ENCODE peak calls at places on chromosome 7, in ten cellular contexts. One of them, this sample, is unnamed.
A peak's percentile ranks its signal among the peaks of the same experiment; 100 is the strongest.

GRCh38 chr7:39923086-39923485 is 27.0 kb upstream of the CDK13 start:
- DNase-seq in stimulated activated CD8-positive, alpha-beta memory T cell treated with anti-CD3 and anti-CD28 coated beads, Interleukin-2, amount 100 ng/mL, for 48 hours: no peak
- DNase-seq in cardiac muscle cell: no peak
- DNase-seq in stimulated activated CD4-positive, alpha-beta T cell treated with anti-CD3 and anti-CD28 coated beads, Interleukin-2, amount 100 ng/mL, for 24 hours: no peak
- DNase-seq in Panc1: no peak
- DNase-seq in substantia nigra: no peak
- DNase-seq in KG1: no peak
- DNase-seq in amniotic stem cell: no peak
- DNase-seq in astrocyte of the spinal cord: no peak
- DNase-seq in C1 segment of cervical spinal cord: no peak
- DNase-seq in this sample: no peak

GRCh38 chr7:33909755-33910154 is 4.4 kb downstream of the BMPER start:
- DNase-seq in stimulated activated CD8-positive, alpha-beta memory T cell treated with anti-CD3 and anti-CD28 coated beads, Interleukin-2, amount 100 ng/mL, for 48 hours: no peak
- DNase-seq in cardiac muscle cell: no peak
- DNase-seq in stimulated activated CD4-positive, alpha-beta T cell treated with anti-CD3 and anti-CD28 coated beads, Interleukin-2, amount 100 ng/mL, for 24 hours: no peak
- DNase-seq in Panc1: no peak
- DNase-seq in substantia nigra: no peak
- DNase-seq in KG1: no peak
- DNase-seq in amniotic stem cell: no peak
- DNase-seq in astrocyte of the spinal cord: no peak
- DNase-seq in C1 segment of cervical spinal cord: no peak
- DNase-seq in this sample: no peak

GRCh38 chr7:5214236-5214635 is 24.2 kb downstream of the WIPI2 start:
- DNase-seq in stimulated activated CD8-positive, alpha-beta memory T cell treated with anti-CD3 and anti-CD28 coated beads, Interleukin-2, amount 100 ng/mL, for 48 hours: no peak
- DNase-seq in cardiac muscle cell: no peak
- DNase-seq in stimulated activated CD4-positive, alpha-beta T cell treated with anti-CD3 and anti-CD28 coated beads, Interleukin-2, amount 100 ng/mL, for 24 hours: no peak
- DNase-seq in Panc1: no peak
- DNase-seq in substantia nigra: no peak
- DNase-seq in KG1: no peak
- DNase-seq in amniotic stem cell: no peak
- DNase-seq in astrocyte of the spinal cord: no peak
- DNase-seq in C1 segment of cervical spinal cord: no peak
- DNase-seq in this sample: no peak

GRCh38 chr7:74025146-74025545 is 2.8 kb upstream of the ELN start:
- DNase-seq in stimulated activated CD8-positive, alpha-beta memory T cell treated with anti-CD3 and anti-CD28 coated beads, Interleukin-2, amount 100 ng/mL, for 48 hours: no peak
- DNase-seq in cardiac muscle cell: no peak
- DNase-seq in stimulated activated CD4-positive, alpha-beta T cell treated with anti-CD3 and anti-CD28 coated beads, Interleukin-2, amount 100 ng/mL, for 24 hours: no peak
- DNase-seq in Panc1: no peak
- DNase-seq in substantia nigra: no peak
- DNase-seq in KG1: no peak
- DNase-seq in amniotic stem cell: no peak
- DNase-seq in astrocyte of the spinal cord: no peak
- DNase-seq in C1 segment of cervical spinal cord: no peak
- DNase-seq in this sample: no peak

GRCh38 chr7:120337308-120337907 is 64.4 kb downstream of the KCND2 start:
- DNase-seq in stimulated activated CD8-positive, alpha-beta memory T cell treated with anti-CD3 and anti-CD28 coated beads, Interleukin-2, amount 100 ng/mL, for 48 hours: no peak
- DNase-seq in cardiac muscle cell: peak; percentile 25
- DNase-seq in stimulated activated CD4-positive, alpha-beta T cell treated with anti-CD3 and anti-CD28 coated beads, Interleukin-2, amount 100 ng/mL, for 24 hours: no peak
- DNase-seq in Panc1: no peak
- DNase-seq in substantia nigra: no peak
- DNase-seq in KG1: no peak
- DNase-seq in amniotic stem cell: no peak
- DNase-seq in astrocyte of the spinal cord: peak; percentile 3
- DNase-seq in C1 segment of cervical spinal cord: no peak
- DNase-seq in this sample: no peak

GRCh38 chr7:80827238-80827633 is 91.6 kb downstream of the SEMA3C start:
- DNase-seq in stimulated activated CD8-positive, alpha-beta memory T cell treated with anti-CD3 and anti-CD28 coated beads, Interleukin-2, amount 100 ng/mL, for 48 hours: no peak
- DNase-seq in cardiac muscle cell: peak; percentile 64
- DNase-seq in stimulated activated CD4-positive, alpha-beta T cell treated with anti-CD3 and anti-CD28 coated beads, Interleukin-2, amount 100 ng/mL, for 24 hours: no peak
- DNase-seq in Panc1: no peak
- DNase-seq in substantia nigra: no peak
- DNase-seq in KG1: no peak
- DNase-seq in amniotic stem cell: no peak
- DNase-seq in astrocyte of the spinal cord: no peak
- DNase-seq in C1 segment of cervical spinal cord: no peak
- DNase-seq in this sample: no peak

GRCh38 chr7:101829374-101829773 is 11.9 kb downstream of the CUX1 start:
- DNase-seq in stimulated activated CD8-positive, alpha-beta memory T cell treated with anti-CD3 and anti-CD28 coated beads, Interleukin-2, amount 100 ng/mL, for 48 hours: no peak
- DNase-seq in cardiac muscle cell: no peak
- DNase-seq in stimulated activated CD4-positive, alpha-beta T cell treated with anti-CD3 and anti-CD28 coated beads, Interleukin-2, amount 100 ng/mL, for 24 hours: no peak
- DNase-seq in Panc1: no peak
- DNase-seq in substantia nigra: no peak
- DNase-seq in KG1: no peak
- DNase-seq in amniotic stem cell: no peak
- DNase-seq in astrocyte of the spinal cord: no peak
- DNase-seq in C1 segment of cervical spinal cord: no peak
- DNase-seq in this sample: no peak

GRCh38 chr7:122572706-122573105 is 126.2 kb downstream of the RNF133 start:
- DNase-seq in stimulated activated CD8-positive, alpha-beta memory T cell treated with anti-CD3 and anti-CD28 coated beads, Interleukin-2, amount 100 ng/mL, for 48 hours: no peak
- DNase-seq in cardiac muscle cell: no peak
- DNase-seq in stimulated activated CD4-positive, alpha-beta T cell treated with anti-CD3 and anti-CD28 coated beads, Interleukin-2, amount 100 ng/mL, for 24 hours: no peak
- DNase-seq in Panc1: no peak
- DNase-seq in substantia nigra: no peak
- DNase-seq in KG1: no peak
- DNase-seq in amniotic stem cell: no peak
- DNase-seq in astrocyte of the spinal cord: no peak
- DNase-seq in C1 segment of cervical spinal cord: no peak
- DNase-seq in this sample: no peak

GRCh38 chr7:155653773-155654172 is 9.3 kb downstream of the RBM33 start:
- DNase-seq in stimulated activated CD8-positive, alpha-beta memory T cell treated with anti-CD3 and anti-CD28 coated beads, Interleukin-2, amount 100 ng/mL, for 48 hours: no peak
- DNase-seq in cardiac muscle cell: peak; percentile 76
- DNase-seq in stimulated activated CD4-positive, alpha-beta T cell treated with anti-CD3 and anti-CD28 coated beads, Interleukin-2, amount 100 ng/mL, for 24 hours: no peak
- DNase-seq in Panc1: no peak
- DNase-seq in substantia nigra: no peak
- DNase-seq in KG1: no peak
- DNase-seq in amniotic stem cell: no peak
- DNase-seq in astrocyte of the spinal cord: no peak
- DNase-seq in C1 segment of cervical spinal cord: no peak
- DNase-seq in this sample: no peak

GRCh38 chr7:110698576-110698975 is 392.4 kb upstream of the LRRN3 start:
- DNase-seq in stimulated activated CD8-positive, alpha-beta memory T cell treated with anti-CD3 and anti-CD28 coated beads, Interleukin-2, amount 100 ng/mL, for 48 hours: no peak
- DNase-seq in cardiac muscle cell: no peak
- DNase-seq in stimulated activated CD4-positive, alpha-beta T cell treated with anti-CD3 and anti-CD28 coated beads, Interleukin-2, amount 100 ng/mL, for 24 hours: no peak
- DNase-seq in Panc1: no peak
- DNase-seq in substantia nigra: no peak
- DNase-seq in KG1: no peak
- DNase-seq in amniotic stem cell: no peak
- DNase-seq in astrocyte of the spinal cord: no peak
- DNase-seq in C1 segment of cervical spinal cord: no peak
- DNase-seq in this sample: no peak

GRCh38 chr7:22219036-22219435 is 137.9 kb downstream of the RAPGEF5 start:
- DNase-seq in stimulated activated CD8-positive, alpha-beta memory T cell treated with anti-CD3 and anti-CD28 coated beads, Interleukin-2, amount 100 ng/mL, for 48 hours: no peak
- DNase-seq in cardiac muscle cell: peak; percentile 44
- DNase-seq in stimulated activated CD4-positive, alpha-beta T cell treated with anti-CD3 and anti-CD28 coated beads, Interleukin-2, amount 100 ng/mL, for 24 hours: no peak
- DNase-seq in Panc1: no peak
- DNase-seq in substantia nigra: peak; percentile 39
- DNase-seq in KG1: no peak
- DNase-seq in amniotic stem cell: no peak
- DNase-seq in astrocyte of the spinal cord: no peak
- DNase-seq in C1 segment of cervical spinal cord: peak; percentile 46
- DNase-seq in this sample: peak; percentile 39

GRCh38 chr7:103704701-103705100 is 258.7 kb upstream of the SLC26A5 start:
- DNase-seq in stimulated activated CD8-positive, alpha-beta memory T cell treated with anti-CD3 and anti-CD28 coated beads, Interleukin-2, amount 100 ng/mL, for 48 hours: no peak
- DNase-seq in cardiac muscle cell: peak; percentile 8
- DNase-seq in stimulated activated CD4-positive, alpha-beta T cell treated with anti-CD3 and anti-CD28 coated beads, Interleukin-2, amount 100 ng/mL, for 24 hours: no peak
- DNase-seq in Panc1: no peak
- DNase-seq in substantia nigra: no peak
- DNase-seq in KG1: no peak
- DNase-seq in amniotic stem cell: no peak
- DNase-seq in astrocyte of the spinal cord: no peak
- DNase-seq in C1 segment of cervical spinal cord: no peak
- DNase-seq in this sample: no peak

GRCh38 chr7:20343211-20343610 is 12.5 kb downstream of the ITGB8 start:
- DNase-seq in stimulated activated CD8-positive, alpha-beta memory T cell treated with anti-CD3 and anti-CD28 coated beads, Interleukin-2, amount 100 ng/mL, for 48 hours: no peak
- DNase-seq in cardiac muscle cell: no peak
- DNase-seq in stimulated activated CD4-positive, alpha-beta T cell treated with anti-CD3 and anti-CD28 coated beads, Interleukin-2, amount 100 ng/mL, for 24 hours: no peak
- DNase-seq in Panc1: no peak
- DNase-seq in substantia nigra: no peak
- DNase-seq in KG1: no peak
- DNase-seq in amniotic stem cell: no peak
- DNase-seq in astrocyte of the spinal cord: no peak
- DNase-seq in C1 segment of cervical spinal cord: no peak
- DNase-seq in this sample: no peak

GRCh38 chr7:148535227-148535626 is 55.3 kb upstream of the C7orf33 start:
- DNase-seq in stimulated activated CD8-positive, alpha-beta memory T cell treated with anti-CD3 and anti-CD28 coated beads, Interleukin-2, amount 100 ng/mL, for 48 hours: peak; percentile 6
- DNase-seq in cardiac muscle cell: peak; percentile 52
- DNase-seq in stimulated activated CD4-positive, alpha-beta T cell treated with anti-CD3 and anti-CD28 coated beads, Interleukin-2, amount 100 ng/mL, for 24 hours: peak; percentile 34
- DNase-seq in Panc1: no peak
- DNase-seq in substantia nigra: no peak
- DNase-seq in KG1: no peak
- DNase-seq in amniotic stem cell: no peak
- DNase-seq in astrocyte of the spinal cord: no peak
- DNase-seq in C1 segment of cervical spinal cord: no peak
- DNase-seq in this sample: no peak

GRCh38 chr7:101373812-101374612 is 11.3 kb downstream of the COL26A1 start:
- DNase-seq in stimulated activated CD8-positive, alpha-beta memory T cell treated with anti-CD3 and anti-CD28 coated beads, Interleukin-2, amount 100 ng/mL, for 48 hours: no peak
- DNase-seq in cardiac muscle cell: no peak
- DNase-seq in stimulated activated CD4-positive, alpha-beta T cell treated with anti-CD3 and anti-CD28 coated beads, Interleukin-2, amount 100 ng/mL, for 24 hours: no peak
- DNase-seq in Panc1: no peak
- DNase-seq in substantia nigra: no peak
- DNase-seq in KG1: no peak
- DNase-seq in amniotic stem cell: no peak
- DNase-seq in astrocyte of the spinal cord: no peak
- DNase-seq in C1 segment of cervical spinal cord: no peak
- DNase-seq in this sample: no peak

GRCh38 chr7:113371376-113372043 is 253.2 kb upstream of the SMIM30 start:
- DNase-seq in stimulated activated CD8-positive, alpha-beta memory T cell treated with anti-CD3 and anti-CD28 coated beads, Interleukin-2, amount 100 ng/mL, for 48 hours: no peak
- DNase-seq in cardiac muscle cell: no peak
- DNase-seq in stimulated activated CD4-positive, alpha-beta T cell treated with anti-CD3 and anti-CD28 coated beads, Interleukin-2, amount 100 ng/mL, for 24 hours: no peak
- DNase-seq in Panc1: no peak
- DNase-seq in substantia nigra: no peak
- DNase-seq in KG1: no peak
- DNase-seq in amniotic stem cell: no peak
- DNase-seq in astrocyte of the spinal cord: peak; percentile 52
- DNase-seq in C1 segment of cervical spinal cord: no peak
- DNase-seq in this sample: no peak

GRCh38 chr7:105614341-105614840 is 33.1 kb upstream of the EFCAB10 start:
- DNase-seq in stimulated activated CD8-positive, alpha-beta memory T cell treated with anti-CD3 and anti-CD28 coated beads, Interleukin-2, amount 100 ng/mL, for 48 hours: no peak
- DNase-seq in cardiac muscle cell: no peak
- DNase-seq in stimulated activated CD4-positive, alpha-beta T cell treated with anti-CD3 and anti-CD28 coated beads, Interleukin-2, amount 100 ng/mL, for 24 hours: no peak
- DNase-seq in Panc1: no peak
- DNase-seq in substantia nigra: no peak
- DNase-seq in KG1: no peak
- DNase-seq in amniotic stem cell: no peak
- DNase-seq in astrocyte of the spinal cord: no peak
- DNase-seq in C1 segment of cervical spinal cord: no peak
- DNase-seq in this sample: no peak

GRCh38 chr7:32059289-32060045 is 10.7 kb downstream of the PDE1C start:
- DNase-seq in stimulated activated CD8-positive, alpha-beta memory T cell treated with anti-CD3 and anti-CD28 coated beads, Interleukin-2, amount 100 ng/mL, for 48 hours: no peak
- DNase-seq in cardiac muscle cell: peak; percentile 10
- DNase-seq in stimulated activated CD4-positive, alpha-beta T cell treated with anti-CD3 and anti-CD28 coated beads, Interleukin-2, amount 100 ng/mL, for 24 hours: no peak
- DNase-seq in Panc1: no peak
- DNase-seq in substantia nigra: no peak
- DNase-seq in KG1: no peak
- DNase-seq in amniotic stem cell: no peak
- DNase-seq in astrocyte of the spinal cord: peak; percentile 72
- DNase-seq in C1 segment of cervical spinal cord: no peak
- DNase-seq in this sample: no peak

GRCh38 chr7:77335581-77335980 is 80.6 kb downstream of the GSAP start:
- DNase-seq in stimulated activated CD8-positive, alpha-beta memory T cell treated with anti-CD3 and anti-CD28 coated beads, Interleukin-2, amount 100 ng/mL, for 48 hours: no peak
- DNase-seq in cardiac muscle cell: no peak
- DNase-seq in stimulated activated CD4-positive, alpha-beta T cell treated with anti-CD3 and anti-CD28 coated beads, Interleukin-2, amount 100 ng/mL, for 24 hours: no peak
- DNase-seq in Panc1: no peak
- DNase-seq in substantia nigra: no peak
- DNase-seq in KG1: no peak
- DNase-seq in amniotic stem cell: no peak
- DNase-seq in astrocyte of the spinal cord: no peak
- DNase-seq in C1 segment of cervical spinal cord: no peak
- DNase-seq in this sample: no peak

GRCh38 chr7:156021476-156021875 is 209.2 kb upstream of the SHH start:
- DNase-seq in stimulated activated CD8-positive, alpha-beta memory T cell treated with anti-CD3 and anti-CD28 coated beads, Interleukin-2, amount 100 ng/mL, for 48 hours: no peak
- DNase-seq in cardiac muscle cell: no peak
- DNase-seq in stimulated activated CD4-positive, alpha-beta T cell treated with anti-CD3 and anti-CD28 coated beads, Interleukin-2, amount 100 ng/mL, for 24 hours: no peak
- DNase-seq in Panc1: no peak
- DNase-seq in substantia nigra: no peak
- DNase-seq in KG1: no peak
- DNase-seq in amniotic stem cell: no peak
- DNase-seq in astrocyte of the spinal cord: no peak
- DNase-seq in C1 segment of cervical spinal cord: no peak
- DNase-seq in this sample: no peak

GRCh38 chr7:156064921-156065386 is 252.7 kb upstream of the SHH start:
- DNase-seq in stimulated activated CD8-positive, alpha-beta memory T cell treated with anti-CD3 and anti-CD28 coated beads, Interleukin-2, amount 100 ng/mL, for 48 hours: no peak
- DNase-seq in cardiac muscle cell: no peak
- DNase-seq in stimulated activated CD4-positive, alpha-beta T cell treated with anti-CD3 and anti-CD28 coated beads, Interleukin-2, amount 100 ng/mL, for 24 hours: no peak
- DNase-seq in Panc1: peak; percentile 48
- DNase-seq in substantia nigra: no peak
- DNase-seq in KG1: no peak
- DNase-seq in amniotic stem cell: no peak
- DNase-seq in astrocyte of the spinal cord: peak; percentile 60
- DNase-seq in C1 segment of cervical spinal cord: no peak
- DNase-seq in this sample: no peak

GRCh38 chr7:18693401-18693800 is 197.9 kb downstream of the HDAC9 start:
- DNase-seq in stimulated activated CD8-positive, alpha-beta memory T cell treated with anti-CD3 and anti-CD28 coated beads, Interleukin-2, amount 100 ng/mL, for 48 hours: no peak
- DNase-seq in cardiac muscle cell: peak; percentile 92
- DNase-seq in stimulated activated CD4-positive, alpha-beta T cell treated with anti-CD3 and anti-CD28 coated beads, Interleukin-2, amount 100 ng/mL, for 24 hours: no peak
- DNase-seq in Panc1: peak; percentile 22
- DNase-seq in substantia nigra: no peak
- DNase-seq in KG1: no peak
- DNase-seq in amniotic stem cell: peak; percentile 15
- DNase-seq in astrocyte of the spinal cord: peak; percentile 83
- DNase-seq in C1 segment of cervical spinal cord: no peak
- DNase-seq in this sample: no peak

GRCh38 chr7:2437136-2437535 is 33.7 kb downstream of the CHST12 start:
- DNase-seq in stimulated activated CD8-positive, alpha-beta memory T cell treated with anti-CD3 and anti-CD28 coated beads, Interleukin-2, amount 100 ng/mL, for 48 hours: no peak
- DNase-seq in cardiac muscle cell: no peak
- DNase-seq in stimulated activated CD4-positive, alpha-beta T cell treated with anti-CD3 and anti-CD28 coated beads, Interleukin-2, amount 100 ng/mL, for 24 hours: no peak
- DNase-seq in Panc1: no peak
- DNase-seq in substantia nigra: no peak
- DNase-seq in KG1: no peak
- DNase-seq in amniotic stem cell: no peak
- DNase-seq in astrocyte of the spinal cord: no peak
- DNase-seq in C1 segment of cervical spinal cord: no peak
- DNase-seq in this sample: no peak

GRCh38 chr7:73869011-73869785 is 8.2 kb downstream of the TMEM270 start:
- DNase-seq in stimulated activated CD8-positive, alpha-beta memory T cell treated with anti-CD3 and anti-CD28 coated beads, Interleukin-2, amount 100 ng/mL, for 48 hours: no peak
- DNase-seq in cardiac muscle cell: no peak
- DNase-seq in stimulated activated CD4-positive, alpha-beta T cell treated with anti-CD3 and anti-CD28 coated beads, Interleukin-2, amount 100 ng/mL, for 24 hours: no peak
- DNase-seq in Panc1: no peak
- DNase-seq in substantia nigra: no peak
- DNase-seq in KG1: no peak
- DNase-seq in amniotic stem cell: no peak
- DNase-seq in astrocyte of the spinal cord: no peak
- DNase-seq in C1 segment of cervical spinal cord: no peak
- DNase-seq in this sample: no peak

GRCh38 chr7:105304040-105304895 is 84.5 kb downstream of the SRPK2 start:
- DNase-seq in stimulated activated CD8-positive, alpha-beta memory T cell treated with anti-CD3 and anti-CD28 coated beads, Interleukin-2, amount 100 ng/mL, for 48 hours: peak; percentile 13
- DNase-seq in cardiac muscle cell: peak; percentile 61
- DNase-seq in stimulated activated CD4-positive, alpha-beta T cell treated with anti-CD3 and anti-CD28 coated beads, Interleukin-2, amount 100 ng/mL, for 24 hours: no peak
- DNase-seq in Panc1: peak; percentile 30
- DNase-seq in substantia nigra: no peak
- DNase-seq in KG1: no peak
- DNase-seq in amniotic stem cell: peak; percentile 0
- DNase-seq in astrocyte of the spinal cord: peak; percentile 61
- DNase-seq in C1 segment of cervical spinal cord: no peak
- DNase-seq in this sample: no peak

GRCh38 chr7:603152-603941 is 83.7 kb upstream of the PDGFA start:
- DNase-seq in stimulated activated CD8-positive, alpha-beta memory T cell treated with anti-CD3 and anti-CD28 coated beads, Interleukin-2, amount 100 ng/mL, for 48 hours: no peak
- DNase-seq in cardiac muscle cell: no peak
- DNase-seq in stimulated activated CD4-positive, alpha-beta T cell treated with anti-CD3 and anti-CD28 coated beads, Interleukin-2, amount 100 ng/mL, for 24 hours: peak; percentile 56
- DNase-seq in Panc1: no peak
- DNase-seq in substantia nigra: no peak
- DNase-seq in KG1: no peak
- DNase-seq in amniotic stem cell: no peak
- DNase-seq in astrocyte of the spinal cord: no peak
- DNase-seq in C1 segment of cervical spinal cord: no peak
- DNase-seq in this sample: no peak

GRCh38 chr7:114921636-114922150 is at the start of gene MDFIC:
- DNase-seq in stimulated activated CD8-positive, alpha-beta memory T cell treated with anti-CD3 and anti-CD28 coated beads, Interleukin-2, amount 100 ng/mL, for 48 hours: no peak
- DNase-seq in cardiac muscle cell: peak; percentile 47
- DNase-seq in stimulated activated CD4-positive, alpha-beta T cell treated with anti-CD3 and anti-CD28 coated beads, Interleukin-2, amount 100 ng/mL, for 24 hours: peak; percentile 33
- DNase-seq in Panc1: no peak
- DNase-seq in substantia nigra: no peak
- DNase-seq in KG1: no peak
- DNase-seq in amniotic stem cell: no peak
- DNase-seq in astrocyte of the spinal cord: no peak
- DNase-seq in C1 segment of cervical spinal cord: no peak
- DNase-seq in this sample: no peak

GRCh38 chr7:128446306-128446705 is 9.4 kb upstream of the HILPDA start:
- DNase-seq in stimulated activated CD8-positive, alpha-beta memory T cell treated with anti-CD3 and anti-CD28 coated beads, Interleukin-2, amount 100 ng/mL, for 48 hours: no peak
- DNase-seq in cardiac muscle cell: no peak
- DNase-seq in stimulated activated CD4-positive, alpha-beta T cell treated with anti-CD3 and anti-CD28 coated beads, Interleukin-2, amount 100 ng/mL, for 24 hours: no peak
- DNase-seq in Panc1: no peak
- DNase-seq in substantia nigra: no peak
- DNase-seq in KG1: no peak
- DNase-seq in amniotic stem cell: no peak
- DNase-seq in astrocyte of the spinal cord: no peak
- DNase-seq in C1 segment of cervical spinal cord: no peak
- DNase-seq in this sample: no peak